ENCODE peak calls at places on chromosomes 12 and 14, in four cellular contexts. Y, D, N and C are unnamed samples.
A peak's percentile ranks its signal among the peaks of the same experiment; 100 is the strongest.

GRCh38 chr14:34003052-34003668 is 52.3 kb upstream of the EGLN3 start:
- DNase-seq in Y (no peak), D (no peak), N (no peak), C (no peak)

GRCh38 chr12:57488397-57489156 is 709 bp downstream of the MARS1 start:
- DNase-seq in Y (no peak), D (no peak), N (no peak), C (no peak)

GRCh38 chr14:36503771-36504741 is 16.0 kb downstream of the NKX2-1 start:
- DNase-seq in N (no peak), D (no peak), Y (no peak), C (no peak)

GRCh38 chr14:82422186-82422585 is 888.5 kb upstream of the SEL1L start:
- DNase-seq in Y (no peak), D (no peak), N (no peak), C (no peak)

GRCh38 chr14:95320076-95320895 is 578 bp upstream of the CLMN start:
- DNase-seq in Y (no peak), D (peak; percentile 9), N (no peak), C (no peak)

GRCh38 chr14:100771121-100771800 is 44.6 kb downstream of the DLK1 start:
- DNase-seq in D (peak; percentile 89), Y (no peak), N (no peak), C (no peak)

GRCh38 chr14:21095430-21096205 is 2.8 kb downstream of the ZNF219 start:
- DNase-seq in D (no peak), Y (no peak), N (no peak), C (no peak)

GRCh38 chr12:93058280-93058679 is 129.2 kb upstream of the EEA1 start:
- DNase-seq in D (no peak), N (no peak), Y (no peak), C (no peak)

GRCh38 chr12:76340680-76341435 is 7.4 kb downstream of the BBS10 start:
- DNase-seq in D (no peak), N (peak; percentile 14), Y (no peak), C (no peak)

GRCh38 chr12:130835011-130835410 is 4.0 kb downstream of the STX2 start:
- DNase-seq in Y (no peak), N (peak; percentile 56), D (no peak), C (no peak)

GRCh38 chr12:31756977-31757420 is 28.2 kb upstream of the AMN1 start:
- DNase-seq in D (peak; percentile 30), Y (no peak), N (no peak), C (no peak)

GRCh38 chr12:52860102-52860838 is 11.5 kb upstream of the KRT78 start:
- DNase-seq in Y (no peak), N (no peak), D (no peak), C (no peak)

GRCh38 chr12:79689477-79690155 is 1.1 kb downstream of the PAWR start:
- DNase-seq in Y (no peak), N (peak; percentile 34), D (no peak), C (peak; percentile 36)

GRCh38 chr12:38689704-38690103 is 215.7 kb downstream of the CPNE8 start:
- DNase-seq in Y (no peak), N (no peak), D (no peak), C (no peak)

GRCh38 chr12:27898022-27898421 is 74.5 kb downstream of the PTHLH start:
- DNase-seq in Y (no peak), D (no peak), N (no peak), C (no peak)

GRCh38 chr14:49861923-49862673 is 9.5 kb upstream of the NEMF start:
- DNase-seq in N (peak; percentile 87), D (peak; percentile 48), Y (no peak), C (no peak)

GRCh38 chr14:105533391-105533790 is 7.0 kb downstream of the TMEM121 start:
- DNase-seq in Y (no peak), N (no peak), D (no peak), C (no peak)

GRCh38 chr12:40313928-40314327 is 89.1 kb downstream of the LRRK2 start:
- DNase-seq in N (no peak), D (no peak), Y (peak; percentile 38), C (peak; percentile 1)

GRCh38 chr14:39393289-39393688 is 38.9 kb downstream of the FBXO33 start:
- DNase-seq in N (no peak), Y (no peak), D (no peak), C (no peak)

GRCh38 chr12:91833780-91834359 is 311.8 kb downstream of the BTG1 start:
- DNase-seq in D (no peak), Y (no peak), N (no peak), C (no peak)

GRCh38 chr12:103169-103981 is 36.8 kb downstream of the IQSEC3 start:
- DNase-seq in N (no peak), Y (no peak), D (peak; percentile 87), C (no peak)

DNA sequence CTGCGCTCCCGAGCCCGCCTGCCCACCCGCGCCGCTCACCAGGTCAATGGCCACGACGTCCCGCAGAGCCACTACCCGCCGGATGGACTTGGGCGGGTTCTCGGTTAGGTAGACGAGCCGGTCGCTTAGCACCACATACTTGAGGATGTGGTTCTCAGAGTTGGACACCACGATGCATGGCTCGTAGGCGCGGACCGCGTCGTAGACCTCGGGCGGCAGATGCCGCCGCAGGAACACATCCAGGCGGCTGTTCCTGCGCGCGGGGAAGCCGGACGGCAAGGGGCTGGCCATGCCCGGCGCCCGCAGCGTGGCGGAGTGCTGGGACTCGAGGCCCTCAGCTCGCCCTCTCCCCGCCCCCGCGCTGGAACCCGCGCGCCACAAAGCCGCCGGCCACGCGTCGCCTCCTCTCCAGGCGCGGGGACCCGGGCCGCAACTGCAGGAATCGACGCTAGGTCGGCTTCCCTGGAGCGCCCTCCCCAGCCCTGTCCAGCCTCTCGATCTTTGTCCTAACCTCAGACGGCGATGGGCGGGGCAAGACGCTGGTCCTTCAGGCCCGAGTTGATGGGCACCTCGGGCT is at the start of gene C12orf56:
- DNase-seq in D (no peak), Y (no peak), N (no peak), C (no peak)
- TF ChIP-seq SPI1 in D (no peak), Y (no peak), N (no peak), C (no peak)

GRCh38 chr12:3303410-3304136 is 187.4 kb upstream of the PRMT8 start:
- DNase-seq in N (no peak), D (no peak), Y (no peak), C (no peak)
- TF ChIP-seq SPI1 in N (no peak), D (no peak), Y (no peak), C (no peak)

GRCh38 chr14:63647696-63648410 is 6.2 kb upstream of the WDR89 start:
- DNase-seq in Y (no peak), N (no peak), D (no peak), C (no peak)
- TF ChIP-seq SPI1 in Y (no peak), N (no peak), D (no peak), C (no peak)

GRCh38 chr14:47439953-47440352 is 235.5 kb downstream of the MDGA2 start:
- DNase-seq in N (no peak), Y (no peak), D (no peak), C (no peak)

GRCh38 chr14:47442206-47442605 is 233.2 kb downstream of the MDGA2 start:
- DNase-seq in N (no peak), D (no peak), Y (no peak), C (no peak)

GRCh38 chr14:47435331-47435965 is 240.0 kb downstream of the MDGA2 start:
- DNase-seq in D (no peak), Y (no peak), N (no peak), C (no peak)

GRCh38 chr14:47438650-47439140 is 236.7 kb downstream of the MDGA2 start:
- DNase-seq in Y (no peak), N (no peak), D (no peak), C (no peak)
- TF ChIP-seq SPI1 in Y (no peak), N (no peak), D (no peak), C (no peak)

GRCh38 chr14:80100681-80101080 is 110.6 kb downstream of the DIO2 start:
- DNase-seq in D (no peak), Y (no peak), N (no peak), C (no peak)
- TF ChIP-seq SPI1 in D (no peak), Y (no peak), N (no peak), C (no peak)